ENCODE peak calls at places on chromosomes 6 and 20, in four cellular contexts. I is GM12878, X is K562, K is HepG2. T is an unnamed sample.
A peak's percentile ranks its signal among the peaks of the same experiment; 100 is the strongest.

GRCh38 chr20:2846698-2847097 is 6.2 kb downstream of the VPS16 start:
- DNase-seq in I (no peak), X (no peak), K (no peak), T (no peak)

GRCh38 chr20:35561268-35561667 is 19.4 kb downstream of the ERGIC3 start:
- DNase-seq in I (no peak), X (no peak), K (peak; percentile 50), T (peak; percentile 46)

GRCh38 chr6:135600086-135600702 is 102.7 kb upstream of the AHI1 start:
- DNase-seq in I (no peak), X (no peak), K (no peak), T (no peak)

GRCh38 chr20:16760431-16761304 is 12.5 kb downstream of the OTOR start:
- DNase-seq in I (no peak), X (no peak), K (no peak), T (no peak)

GRCh38 chr6:158161566-158162254 is 6.4 kb downstream of the SERAC1 start:
- DNase-seq in I (no peak), X (no peak), K (no peak), T (no peak)

GRCh38 chr20:56440346-56441007 is 27.9 kb upstream of the RTF2 start:
- DNase-seq in I (peak; percentile 58), X (no peak), K (no peak), T (no peak)

GRCh38 chr6:139172567-139172966 is 37.7 kb downstream of the HECA start:
- DNase-seq in I (no peak), X (no peak), K (no peak), T (no peak)

GRCh38 chr20:36975085-36975829 is 23.7 kb upstream of the SAMHD1 start:
- DNase-seq in I (no peak), X (no peak), K (no peak), T (no peak)

GRCh38 chr6:113591896-113592827 is 265.0 kb upstream of the MARCKS start:
- DNase-seq in I (no peak), X (no peak), K (peak; percentile 16), T (no peak)

GRCh38 chr6:22251331-22251730 is 45.5 kb downstream of the PRL start:
- DNase-seq in I (no peak), X (no peak), K (no peak), T (no peak)

GRCh38 chr6:32852844-32853540 is 512 bp downstream of the TAP1 start:
- DNase-seq in I (no peak), X (no peak), K (no peak), T (peak; percentile 19)

GRCh38 chr6:157716553-157716952 is 106.5 kb upstream of the SNX9 start:
- DNase-seq in I (no peak), X (no peak), K (no peak), T (no peak)

GRCh38 chr6:27669278-27669797 is 196.4 kb upstream of the ZNF184 start:
- DNase-seq in I (no peak), X (no peak), K (no peak), T (no peak)

GRCh38 chr6:138161434-138162103 is at the start of gene ARFGEF3:
- DNase-seq in I (no peak), X (peak; percentile 47), K (peak; percentile 25), T (peak; percentile 32)

GRCh38 chr6:150417899-150418824 is 49.4 kb downstream of the IYD start:
- DNase-seq in I (peak; percentile 40), X (peak; percentile 34), K (peak; percentile 63), T (peak; percentile 68)

GRCh38 chr20:16490696-16491095 is 82.6 kb downstream of the KIF16B start:
- DNase-seq in I (no peak), X (no peak), K (no peak), T (no peak)

GRCh38 chr6:2875840-2876207 is 27.3 kb downstream of the SERPINB9 start:
- DNase-seq in I (no peak), X (no peak), K (no peak), T (no peak)
- TF ChIP-seq CHD4 in I (no peak), X (no peak), K (no peak), T (no peak)

DNA sequence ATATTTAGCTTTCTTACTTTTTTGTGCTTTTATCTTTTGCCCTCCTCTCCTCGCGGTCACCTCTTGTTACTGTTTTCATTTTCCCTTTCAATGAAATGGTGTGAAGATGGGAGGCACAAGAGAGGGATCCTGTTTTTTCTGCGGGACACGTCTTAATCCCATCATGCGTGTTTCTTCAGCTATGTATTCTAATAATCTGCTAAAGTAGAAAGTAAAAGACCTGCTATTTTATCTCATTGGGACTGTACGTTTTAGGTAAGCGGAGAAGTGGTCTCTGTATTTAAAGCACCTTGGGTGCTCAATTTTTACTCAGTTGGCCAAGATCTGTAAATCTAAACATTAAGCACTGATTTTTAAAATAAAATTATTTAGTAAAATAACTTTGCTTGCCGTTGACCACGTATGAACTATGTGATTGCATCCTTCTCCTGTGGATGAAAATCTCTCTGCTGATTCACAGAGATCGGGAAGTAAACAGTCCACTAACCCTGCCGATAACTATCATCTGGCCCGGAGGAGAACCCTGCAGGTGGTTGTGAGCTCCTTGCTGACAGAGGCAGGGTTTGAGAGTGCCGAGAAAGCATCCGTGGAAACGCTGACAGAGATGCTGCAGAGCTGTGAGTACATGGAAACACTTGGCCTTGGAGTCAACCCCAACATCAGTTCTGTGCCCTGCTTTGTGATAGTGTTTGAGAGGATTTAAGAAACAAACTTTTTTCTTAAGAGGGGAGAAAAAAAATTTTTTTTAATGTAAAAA is 751 bp downstream of the TAF8 start:
- DNase-seq in I (no peak), X (no peak), K (no peak), T (no peak)
- TF ChIP-seq CTCF in I (no peak), X (no peak), K (no peak), T (no peak)

DNA sequence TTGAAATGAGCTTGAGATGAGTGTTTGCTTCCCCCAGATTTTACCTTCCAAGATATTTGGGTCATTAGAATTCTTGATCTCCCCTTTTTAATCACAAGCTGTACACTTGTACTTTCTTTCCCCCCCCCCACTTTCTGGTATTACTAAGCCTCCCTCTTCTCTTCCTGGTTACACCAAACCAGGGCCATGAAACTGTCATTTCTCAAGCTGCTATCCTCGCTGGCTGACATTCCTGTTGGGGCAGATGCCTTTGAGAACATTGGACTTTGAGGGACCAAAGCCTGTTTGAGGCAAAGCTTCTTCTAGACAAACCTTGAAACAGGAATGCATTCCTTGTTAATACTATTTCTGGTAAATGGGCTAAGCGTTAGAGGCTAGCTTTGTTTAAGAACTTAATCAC is 32.3 kb upstream of the MAP3K7 start:
- DNase-seq in I (no peak), X (no peak), K (no peak), T (no peak)
- TF ChIP-seq RFX5 in I (no peak), X (no peak), K (no peak), T (no peak)

GRCh38 chr6:11023032-11023431 is 21.1 kb downstream of the ELOVL2 start:
- DNase-seq in I (no peak), X (no peak), K (no peak), T (no peak)

GRCh38 chr6:11021714-11022113 is 22.4 kb downstream of the ELOVL2 start:
- DNase-seq in I (no peak), X (no peak), K (no peak), T (no peak)

GRCh38 chr6:11025911-11026635 is 18.0 kb downstream of the ELOVL2 start:
- DNase-seq in I (no peak), X (no peak), K (no peak), T (no peak)

GRCh38 chr6:11027565-11028110 is 16.5 kb downstream of the ELOVL2 start:
- DNase-seq in I (no peak), X (no peak), K (no peak), T (no peak)

GRCh38 chr6:11025094-11025493 is 19.0 kb downstream of the ELOVL2 start:
- DNase-seq in I (no peak), X (no peak), K (no peak), T (no peak)
- TF ChIP-seq CHD4 in I (no peak), X (no peak), K (no peak), T (no peak)

GRCh38 chr20:17889226-17889625 is 79.4 kb downstream of the SNX5 start:
- DNase-seq in I (no peak), X (no peak), K (peak; percentile 73), T (peak; percentile 35)
- TF ChIP-seq CTCF in I (no peak), X (no peak), K (peak; percentile 68), T (no peak)

GRCh38 chr6:134177753-134178229 is 125.4 kb upstream of the SLC2A12 start:
- DNase-seq in I (no peak), X (no peak), K (peak; percentile 56), T (no peak)

GRCh38 chr6:134174790-134175531 is 122.5 kb upstream of the SLC2A12 start:
- DNase-seq in I (peak; percentile 50), X (peak; percentile 95), K (peak; percentile 87), T (peak; percentile 85)

GRCh38 chr6:134175532-134176282 is 123.3 kb upstream of the SLC2A12 start:
- DNase-seq in I (no peak), X (no peak), K (peak; percentile 43), T (peak; percentile 34)

GRCh38 chr6:134177236-134177635 is 124.8 kb upstream of the SLC2A12 start:
- DNase-seq in I (no peak), X (no peak), K (no peak), T (no peak)

GRCh38 chr6:134176283-134176975 is 124.0 kb upstream of the SLC2A12 start:
- DNase-seq in I (no peak), X (no peak), K (no peak), T (no peak)
- TF ChIP-seq RFX5 in I (no peak), X (no peak), K (no peak), T (no peak)

DNA sequence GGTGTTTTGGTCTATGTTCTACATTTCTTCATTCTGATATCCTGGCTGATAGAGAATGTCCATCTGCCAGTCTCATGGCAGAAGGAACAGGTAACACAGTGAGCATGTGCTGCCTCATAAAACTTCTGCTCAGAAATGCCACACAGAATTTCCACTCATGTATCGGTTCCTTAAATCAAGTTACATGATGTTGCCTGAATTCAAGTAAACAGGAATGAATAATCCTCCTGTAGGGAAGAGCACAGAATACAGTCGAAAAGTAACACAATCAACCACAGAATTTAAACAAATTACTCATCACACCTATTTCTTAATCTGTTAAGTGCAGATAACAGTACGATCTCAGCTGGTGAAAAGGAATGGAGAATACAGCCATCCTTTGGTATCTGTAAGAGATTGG is 74.7 kb downstream of the FAM217A start:
- DNase-seq in I (no peak), X (no peak), K (no peak), T (no peak)
- TF ChIP-seq CHD4 in I (no peak), X (no peak), K (no peak), T (no peak)

GRCh38 chr6:35360349-35361138 is 18.2 kb downstream of the PPARD start:
- DNase-seq in I (no peak), X (no peak), K (peak; percentile 97), T (peak; percentile 14)

GRCh38 chr6:35357671-35358070 is 15.3 kb downstream of the PPARD start:
- DNase-seq in I (no peak), X (no peak), K (no peak), T (no peak)

GRCh38 chr6:35359346-35359743 is 17.0 kb downstream of the PPARD start:
- DNase-seq in I (no peak), X (no peak), K (no peak), T (no peak)

GRCh38 chr6:35362200-35362599 is 19.8 kb downstream of the PPARD start:
- DNase-seq in I (no peak), X (no peak), K (no peak), T (no peak)

GRCh38 chr6:35359744-35360348 is 17.5 kb downstream of the PPARD start:
- DNase-seq in I (no peak), X (no peak), K (no peak), T (no peak)
- TF ChIP-seq CTCF in I (no peak), X (no peak), K (no peak), T (no peak)